ENCODE peak calls at places on chromosomes 13 and 19, in six cellular contexts. One of them, this sample, is unnamed.

GRCh38 chr19:10419646-10420443 is 493 bp upstream of the PDE4A start:
- DNase-seq in choroid plexus epithelial cell: peak; percentile 94
- DNase-seq in lower leg skin: peak; percentile 86
- DNase-seq in bronchial epithelial cell: no peak
- DNase-seq in heart right ventricle: no peak
- DNase-seq in CD8-positive, alpha-beta T cell: peak; percentile 74
- DNase-seq in this sample: peak; percentile 81

GRCh38 chr19:6364353-6364752 is 3.0 kb downstream of the CLPP start:
- DNase-seq in bronchial epithelial cell: no peak
- DNase-seq in CD8-positive, alpha-beta T cell: no peak
- DNase-seq in lower leg skin: no peak
- DNase-seq in choroid plexus epithelial cell: no peak
- DNase-seq in heart right ventricle: no peak
- DNase-seq in this sample: no peak

GRCh38 chr13:32989331-32989730 is 26.9 kb upstream of the KL start:
- DNase-seq in CD8-positive, alpha-beta T cell: no peak
- DNase-seq in choroid plexus epithelial cell: no peak
- DNase-seq in bronchial epithelial cell: no peak
- DNase-seq in lower leg skin: no peak
- DNase-seq in heart right ventricle: no peak
- DNase-seq in this sample: no peak

GRCh38 chr13:41562083-41562482 is 104.7 kb downstream of the RGCC start:
- DNase-seq in lower leg skin: peak; percentile 93
- DNase-seq in heart right ventricle: peak; percentile 60
- DNase-seq in CD8-positive, alpha-beta T cell: no peak
- DNase-seq in bronchial epithelial cell: peak; percentile 25
- DNase-seq in choroid plexus epithelial cell: peak; percentile 97
- DNase-seq in this sample: no peak

GRCh38 chr13:20175907-20176652 is 15.2 kb upstream of the GJA3 start:
- DNase-seq in CD8-positive, alpha-beta T cell: no peak
- DNase-seq in heart right ventricle: no peak
- DNase-seq in bronchial epithelial cell: no peak
- DNase-seq in choroid plexus epithelial cell: no peak
- DNase-seq in lower leg skin: no peak
- DNase-seq in this sample: no peak

GRCh38 chr19:14375055-14375581 is 6.1 kb upstream of the ADGRE5 start:
- DNase-seq in choroid plexus epithelial cell: no peak
- DNase-seq in CD8-positive, alpha-beta T cell: peak; percentile 90
- DNase-seq in bronchial epithelial cell: no peak
- DNase-seq in lower leg skin: peak; percentile 88
- DNase-seq in heart right ventricle: peak; percentile 52
- DNase-seq in this sample: peak; percentile 77

GRCh38 chr13:92661406-92661805 is 565.2 kb upstream of the GPC6 start:
- DNase-seq in CD8-positive, alpha-beta T cell: no peak
- DNase-seq in lower leg skin: no peak
- DNase-seq in choroid plexus epithelial cell: no peak
- DNase-seq in heart right ventricle: no peak
- DNase-seq in bronchial epithelial cell: no peak
- DNase-seq in this sample: no peak

GRCh38 chr13:93534181-93534700 is 307.6 kb downstream of the GPC6 start:
- DNase-seq in choroid plexus epithelial cell: no peak
- DNase-seq in CD8-positive, alpha-beta T cell: no peak
- DNase-seq in lower leg skin: no peak
- DNase-seq in bronchial epithelial cell: no peak
- DNase-seq in heart right ventricle: no peak
- DNase-seq in this sample: no peak

GRCh38 chr13:100604909-100605308 is 16.3 kb upstream of the GGACT start:
- DNase-seq in lower leg skin: no peak
- DNase-seq in choroid plexus epithelial cell: no peak
- DNase-seq in bronchial epithelial cell: no peak
- DNase-seq in CD8-positive, alpha-beta T cell: no peak
- DNase-seq in heart right ventricle: no peak
- DNase-seq in this sample: no peak

GRCh38 chr19:19696386-19696785 is 27.7 kb downstream of the ZNF101 start:
- DNase-seq in choroid plexus epithelial cell: no peak
- DNase-seq in CD8-positive, alpha-beta T cell: no peak
- DNase-seq in bronchial epithelial cell: no peak
- DNase-seq in lower leg skin: no peak
- DNase-seq in heart right ventricle: no peak
- DNase-seq in this sample: no peak

GRCh38 chr19:23440791-23441190 is 45.5 kb upstream of the ZNF91 start:
- DNase-seq in choroid plexus epithelial cell: no peak
- DNase-seq in CD8-positive, alpha-beta T cell: no peak
- DNase-seq in heart right ventricle: no peak
- DNase-seq in lower leg skin: no peak
- DNase-seq in bronchial epithelial cell: no peak
- DNase-seq in this sample: no peak

GRCh38 chr13:25247345-25247744 is 39.9 kb downstream of the MTMR6 start:
- DNase-seq in CD8-positive, alpha-beta T cell: no peak
- DNase-seq in heart right ventricle: no peak
- DNase-seq in bronchial epithelial cell: no peak
- DNase-seq in choroid plexus epithelial cell: peak; percentile 17
- DNase-seq in lower leg skin: no peak
- DNase-seq in this sample: no peak

GRCh38 chr13:25252229-25252628 is 35.1 kb downstream of the MTMR6 start:
- DNase-seq in lower leg skin: no peak
- DNase-seq in choroid plexus epithelial cell: no peak
- DNase-seq in heart right ventricle: no peak
- DNase-seq in CD8-positive, alpha-beta T cell: no peak
- DNase-seq in bronchial epithelial cell: no peak
- DNase-seq in this sample: no peak

GRCh38 chr13:25248071-25248470 is 39.2 kb downstream of the MTMR6 start:
- DNase-seq in bronchial epithelial cell: no peak
- DNase-seq in lower leg skin: no peak
- DNase-seq in choroid plexus epithelial cell: no peak
- DNase-seq in heart right ventricle: no peak
- DNase-seq in CD8-positive, alpha-beta T cell: no peak
- DNase-seq in this sample: no peak

GRCh38 chr13:25252770-25253169 is 34.5 kb downstream of the MTMR6 start:
- DNase-seq in lower leg skin: no peak
- DNase-seq in bronchial epithelial cell: no peak
- DNase-seq in CD8-positive, alpha-beta T cell: no peak
- DNase-seq in heart right ventricle: no peak
- DNase-seq in choroid plexus epithelial cell: no peak
- DNase-seq in this sample: no peak

DNA sequence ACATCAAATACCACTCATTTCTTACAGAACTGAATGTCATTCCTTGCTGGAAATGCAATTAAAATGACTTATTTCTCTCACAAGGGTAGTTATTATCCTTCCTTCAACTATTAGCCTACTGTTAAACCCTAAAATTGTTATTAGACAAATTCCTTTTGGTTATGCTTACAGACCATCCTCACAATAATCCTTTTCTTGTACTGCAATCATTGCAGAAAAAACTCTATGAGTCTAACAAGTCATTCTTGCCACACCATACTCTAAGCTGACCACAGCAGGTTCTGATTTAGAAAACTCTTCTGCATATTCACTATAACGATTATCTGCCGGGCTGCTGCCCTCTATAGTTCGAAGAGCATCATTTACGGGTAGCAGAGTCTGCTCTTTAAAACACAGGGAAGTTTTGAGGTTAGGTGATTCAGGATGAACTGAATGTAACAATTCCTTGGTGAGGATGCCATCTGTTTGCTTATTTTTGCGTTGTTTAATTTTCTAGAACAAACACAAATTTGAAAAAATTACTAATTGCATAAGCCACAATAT is 38.2 kb downstream of the MTMR6 start:
- DNase-seq in bronchial epithelial cell: peak; percentile 26
- DNase-seq in heart right ventricle: no peak
- DNase-seq in CD8-positive, alpha-beta T cell: no peak
- DNase-seq in lower leg skin: no peak
- DNase-seq in choroid plexus epithelial cell: peak; percentile 73
- DNase-seq in this sample: peak; percentile 40
- TF ChIP-seq CTCF in bronchial epithelial cell: peak; percentile 20
- TF ChIP-seq CTCF in heart right ventricle: peak; percentile 7
- TF ChIP-seq CTCF in CD8-positive, alpha-beta T cell: no peak
- TF ChIP-seq CTCF in lower leg skin: no peak
- TF ChIP-seq CTCF in choroid plexus epithelial cell: peak; percentile 66
- TF ChIP-seq CTCF in this sample: peak; percentile 50

DNA sequence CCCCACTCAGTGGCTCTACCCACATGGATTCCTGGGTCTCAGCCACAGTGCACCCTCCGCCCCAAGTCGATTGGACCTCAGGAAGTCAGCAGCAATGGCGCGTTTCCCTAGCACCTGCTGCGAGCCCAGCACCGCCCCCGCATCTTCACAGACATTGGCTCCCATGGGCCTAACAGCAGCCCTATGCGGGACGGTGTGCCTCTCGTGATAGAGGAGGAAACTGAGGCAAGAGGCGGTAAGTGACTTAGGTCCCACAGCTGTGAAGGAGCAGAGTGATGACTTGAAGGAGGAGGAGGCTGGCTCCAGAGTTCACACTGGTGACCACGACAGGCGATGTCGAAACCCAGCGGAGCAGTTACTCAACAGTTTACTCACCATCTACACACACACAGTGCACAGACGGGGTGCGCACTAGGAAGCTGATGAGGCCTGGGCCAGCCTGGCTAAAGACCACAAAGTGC is 104.5 kb upstream of the SOX1 start:
- DNase-seq in lower leg skin: peak; percentile 82
- DNase-seq in choroid plexus epithelial cell: no peak
- DNase-seq in bronchial epithelial cell: no peak
- DNase-seq in heart right ventricle: no peak
- DNase-seq in CD8-positive, alpha-beta T cell: no peak
- DNase-seq in this sample: no peak
- TF ChIP-seq CTCF in lower leg skin: no peak
- TF ChIP-seq CTCF in choroid plexus epithelial cell: no peak
- TF ChIP-seq CTCF in bronchial epithelial cell: no peak
- TF ChIP-seq CTCF in heart right ventricle: no peak
- TF ChIP-seq CTCF in CD8-positive, alpha-beta T cell: no peak
- TF ChIP-seq CTCF in this sample: no peak

GRCh38 chr13:76715621-76716020 is 170.6 kb downstream of the KCTD12 start:
- DNase-seq in lower leg skin: no peak
- DNase-seq in CD8-positive, alpha-beta T cell: no peak
- DNase-seq in heart right ventricle: no peak
- DNase-seq in bronchial epithelial cell: no peak
- DNase-seq in choroid plexus epithelial cell: no peak
- DNase-seq in this sample: no peak

GRCh38 chr13:76715043-76715442 is 171.2 kb downstream of the KCTD12 start:
- DNase-seq in lower leg skin: no peak
- DNase-seq in bronchial epithelial cell: no peak
- DNase-seq in choroid plexus epithelial cell: no peak
- DNase-seq in CD8-positive, alpha-beta T cell: no peak
- DNase-seq in heart right ventricle: no peak
- DNase-seq in this sample: no peak

GRCh38 chr13:76720416-76720815 is 165.8 kb downstream of the KCTD12 start:
- DNase-seq in bronchial epithelial cell: no peak
- DNase-seq in heart right ventricle: no peak
- DNase-seq in choroid plexus epithelial cell: peak; percentile 26
- DNase-seq in CD8-positive, alpha-beta T cell: no peak
- DNase-seq in lower leg skin: no peak
- DNase-seq in this sample: no peak

GRCh38 chr13:76719955-76720354 is 166.2 kb downstream of the KCTD12 start:
- DNase-seq in choroid plexus epithelial cell: no peak
- DNase-seq in CD8-positive, alpha-beta T cell: no peak
- DNase-seq in heart right ventricle: no peak
- DNase-seq in lower leg skin: no peak
- DNase-seq in bronchial epithelial cell: no peak
- DNase-seq in this sample: no peak

DNA sequence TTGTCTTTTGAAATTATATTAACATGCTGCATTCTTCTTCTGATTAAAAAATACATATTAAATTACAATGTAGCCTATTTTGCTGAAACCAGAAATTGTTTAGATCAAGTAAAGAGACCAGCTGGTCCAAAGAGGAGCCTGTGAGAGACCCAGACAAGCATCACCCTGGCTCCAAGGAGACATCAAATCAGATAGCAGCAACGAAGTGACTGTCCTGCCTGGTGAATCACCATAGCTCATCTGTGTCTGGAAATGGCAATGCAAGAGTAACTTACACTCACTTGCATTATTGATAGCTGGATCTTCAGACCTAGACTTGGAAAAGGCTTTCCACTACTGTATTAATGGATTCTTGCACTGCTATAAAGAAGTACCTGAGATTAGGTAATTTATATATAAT is 169.1 kb downstream of the KCTD12 start:
- DNase-seq in choroid plexus epithelial cell: peak; percentile 34
- DNase-seq in heart right ventricle: no peak
- DNase-seq in lower leg skin: no peak
- DNase-seq in bronchial epithelial cell: peak; percentile 8
- DNase-seq in CD8-positive, alpha-beta T cell: no peak
- DNase-seq in this sample: no peak
- TF ChIP-seq CTCF in choroid plexus epithelial cell: no peak
- TF ChIP-seq CTCF in heart right ventricle: no peak
- TF ChIP-seq CTCF in lower leg skin: no peak
- TF ChIP-seq CTCF in bronchial epithelial cell: no peak
- TF ChIP-seq CTCF in CD8-positive, alpha-beta T cell: no peak
- TF ChIP-seq CTCF in this sample: no peak

DNA sequence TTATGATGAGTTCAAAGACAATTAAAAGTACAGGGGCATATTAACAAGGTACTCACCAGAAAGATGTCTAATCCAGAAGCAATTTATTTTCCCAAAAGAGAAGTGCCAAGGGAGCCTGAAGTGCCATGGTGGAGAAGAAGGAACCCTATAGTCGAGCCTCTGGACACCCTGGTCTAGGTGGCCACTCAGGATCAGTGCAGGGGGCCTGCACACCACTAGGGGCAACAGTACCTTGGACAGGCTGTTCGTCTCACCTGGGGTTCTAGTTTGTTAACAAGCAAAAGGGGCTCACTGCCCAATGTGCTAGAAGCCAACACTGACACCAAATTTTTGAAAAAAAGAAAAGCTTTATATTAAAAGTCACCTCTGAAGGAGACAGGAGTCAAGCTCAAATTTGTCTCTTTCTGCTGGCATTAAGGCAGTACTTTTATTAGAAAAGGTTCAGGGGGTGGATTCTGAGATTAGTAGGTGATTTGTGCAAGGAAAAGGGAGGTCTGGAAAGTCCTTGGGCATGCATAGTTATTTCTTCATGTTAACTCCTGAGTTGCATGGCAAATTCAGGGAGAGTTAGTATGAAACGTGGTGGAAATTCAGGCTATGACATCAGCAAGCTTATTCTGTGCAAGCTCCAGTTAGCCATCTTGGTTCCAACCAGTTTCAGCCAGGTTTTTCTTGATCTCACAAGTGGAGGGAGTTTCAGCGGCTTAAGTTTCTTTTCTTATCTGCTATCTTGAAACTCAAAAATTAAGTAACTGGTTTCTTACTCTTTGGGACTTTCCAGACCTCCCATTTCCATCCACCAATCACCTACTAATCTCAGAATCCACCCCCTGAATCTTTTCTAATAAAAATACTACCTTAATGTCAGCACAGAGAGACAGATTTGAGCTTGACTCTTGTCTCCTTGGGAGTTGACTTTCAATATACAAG is 884 bp upstream of the CBY2 start:
- DNase-seq in CD8-positive, alpha-beta T cell: no peak
- DNase-seq in choroid plexus epithelial cell: no peak
- DNase-seq in lower leg skin: no peak
- DNase-seq in heart right ventricle: no peak
- DNase-seq in bronchial epithelial cell: no peak
- DNase-seq in this sample: peak; percentile 29
- TF ChIP-seq CTCF in CD8-positive, alpha-beta T cell: no peak
- TF ChIP-seq CTCF in choroid plexus epithelial cell: no peak
- TF ChIP-seq CTCF in lower leg skin: no peak
- TF ChIP-seq CTCF in heart right ventricle: no peak
- TF ChIP-seq CTCF in bronchial epithelial cell: no peak
- TF ChIP-seq CTCF in this sample: no peak